ENCODE peak calls at places on chromosomes 16 and 17, in five cellular contexts. Q is GM10248, F is astrocyte, A is RWPE1, O is breast epithelium. P is an unnamed sample.

GRCh38 chr17:79255046-79255445 is 180.4 kb downstream of the ENGASE start:
- DNase-seq in O (no peak), F (no peak), Q (no peak), A (no peak), P (no peak)

GRCh38 chr16:23035240-23035639 is 114.0 kb downstream of the USP31 start:
- DNase-seq in O (no peak), F (no peak), A (no peak), Q (no peak), P (no peak)

GRCh38 chr17:79152636-79153035 is 78.0 kb downstream of the ENGASE start:
- DNase-seq in A (no peak), F (no peak), Q (no peak), O (no peak), P (no peak)

GRCh38 chr17:75628425-75628824 is 4.8 kb upstream of the SMIM5 start:
- DNase-seq in O (no peak), F (no peak), Q (no peak), A (no peak), P (no peak)

GRCh38 chr17:34308376-34308775 is 10.9 kb upstream of the CCL8 start:
- DNase-seq in O (no peak), A (no peak), Q (no peak), F (no peak), P (no peak)

GRCh38 chr17:39627717-39628516 is 1.2 kb downstream of the PPP1R1B start:
- DNase-seq in O (no peak), F (no peak), Q (no peak), A (no peak), P (no peak)

GRCh38 chr16:71937868-71938510 is 42.7 kb downstream of the IST1 start:
- DNase-seq in A (no peak), F (no peak), O (no peak), Q (no peak), P (no peak)

GRCh38 chr16:22317001-22317530 is 19.9 kb downstream of the POLR3E start:
- DNase-seq in O (no peak), Q (no peak), A (no peak), F (no peak), P (no peak)

GRCh38 chr16:89452241-89452640 is 38.1 kb downstream of the ANKRD11 start:
- DNase-seq in O (no peak), A (no peak), Q (no peak), F (no peak), P (no peak)

GRCh38 chr16:63981639-63982038 is 1140.2 kb downstream of the CDH11 start:
- DNase-seq in Q (no peak), A (no peak), F (no peak), O (no peak), P (no peak)

GRCh38 chr16:55102077-55102476 is 171.4 kb downstream of the IRX5 start:
- DNase-seq in Q (no peak), A (no peak), F (no peak), O (no peak), P (no peak)

GRCh38 chr17:40738553-40738952 is 16.6 kb downstream of the KRT25 start:
- DNase-seq in O (no peak), F (no peak), Q (no peak), A (no peak), P (no peak)

GRCh38 chr16:935684-936083 is 35.1 kb downstream of the LMF1 start:
- DNase-seq in A (no peak), F (no peak), Q (no peak), O (no peak), P (no peak)

GRCh38 chr17:65243838-65244237 is 106.7 kb downstream of the RGS9 start:
- DNase-seq in F (peak; percentile 59), Q (no peak), O (no peak), A (peak; percentile 32), P (no peak)

GRCh38 chr16:84950906-84951305 is 60.4 kb downstream of the ZDHHC7 start:
- DNase-seq in O (no peak), F (no peak), A (no peak), Q (no peak), P (no peak)

GRCh38 chr16:3983081-3983520 is 102.6 kb upstream of the CREBBP start:
- DNase-seq in A (peak; percentile 80), Q (peak; percentile 64), F (peak; percentile 43), O (peak; percentile 76), P (peak; percentile 38)

GRCh38 chr16:85448557-85449194 is 164.4 kb upstream of the GSE1 start:
- DNase-seq in F (no peak), O (peak; percentile 78), A (no peak), Q (no peak), P (no peak)

GRCh38 chr17:31533546-31534155 is 142.2 kb downstream of the RAB11FIP4 start:
- DNase-seq in F (peak; percentile 78), Q (no peak), A (peak; percentile 87), O (no peak), P (no peak)

GRCh38 chr17:3827124-3827773 is 18.8 kb downstream of the NCBP3 start:
- DNase-seq in Q (peak; percentile 65), F (peak; percentile 45), O (no peak), A (peak; percentile 42), P (peak; percentile 21)

GRCh38 chr16:4358831-4359561 is 7.9 kb upstream of the PAM16 start:
- DNase-seq in Q (peak; percentile 78), F (no peak), A (peak; percentile 46), O (peak; percentile 70), P (no peak)

GRCh38 chr17:49698005-49698404 is 9.8 kb downstream of the SLC35B1 start:
- DNase-seq in F (no peak), A (no peak), Q (no peak), O (no peak), P (no peak)

GRCh38 chr17:38879878-38880727 is 10.2 kb downstream of the LASP1 start:
- DNase-seq in O (no peak), Q (no peak), A (peak; percentile 96), F (peak; percentile 77), P (peak; percentile 87)

GRCh38 chr16:3145660-3146059 is 10.8 kb downstream of the ZNF213 start:
- DNase-seq in A (no peak), F (no peak), Q (no peak), O (no peak), P (no peak)

GRCh38 chr17:80224683-80225082 is 4.5 kb downstream of the SLC26A11 start:
- DNase-seq in Q (no peak), O (no peak), A (no peak), F (no peak), P (no peak)

GRCh38 chr16:56279132-56279531 is 87.8 kb downstream of the GNAO1 start:
- DNase-seq in F (no peak), Q (no peak), A (no peak), O (peak; percentile 38), P (no peak)

DNA sequence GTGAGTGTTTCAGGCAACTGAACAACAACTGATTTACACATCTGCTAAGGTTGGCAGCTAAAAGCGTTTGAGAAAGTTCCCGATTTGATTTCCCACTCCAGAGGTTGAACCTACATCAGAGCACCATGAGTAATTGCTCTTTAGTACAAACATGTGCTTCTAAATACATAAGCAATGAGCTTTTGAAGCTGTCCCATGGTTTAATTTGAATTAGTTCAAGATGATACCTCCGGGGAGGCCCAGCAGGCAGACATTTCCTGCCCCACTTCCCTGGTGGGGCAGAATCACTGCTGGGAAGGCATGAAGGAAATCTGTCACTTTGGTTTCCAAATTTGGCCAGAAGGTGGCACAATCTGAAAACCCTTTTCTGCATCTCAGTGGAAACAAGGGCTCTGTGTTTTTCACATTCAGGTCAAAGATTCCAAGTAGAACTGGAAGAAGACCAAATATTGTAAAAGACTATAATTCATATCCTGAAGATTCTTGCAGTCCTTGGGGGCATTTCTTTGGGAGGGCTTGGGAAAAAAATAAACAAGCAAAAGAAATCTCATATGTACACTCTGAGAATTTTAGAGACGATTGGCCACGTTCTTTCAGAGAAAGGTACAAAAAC is 176.2 kb upstream of the FAM20A start:
- DNase-seq in F (peak; percentile 18), O (no peak), Q (peak; percentile 34), A (peak; percentile 40), P (no peak)
- TF ChIP-seq CTCF in F (peak; percentile 70), O (peak; percentile 80), Q (peak; percentile 64), A (peak; percentile 84), P (peak; percentile 70)

DNA sequence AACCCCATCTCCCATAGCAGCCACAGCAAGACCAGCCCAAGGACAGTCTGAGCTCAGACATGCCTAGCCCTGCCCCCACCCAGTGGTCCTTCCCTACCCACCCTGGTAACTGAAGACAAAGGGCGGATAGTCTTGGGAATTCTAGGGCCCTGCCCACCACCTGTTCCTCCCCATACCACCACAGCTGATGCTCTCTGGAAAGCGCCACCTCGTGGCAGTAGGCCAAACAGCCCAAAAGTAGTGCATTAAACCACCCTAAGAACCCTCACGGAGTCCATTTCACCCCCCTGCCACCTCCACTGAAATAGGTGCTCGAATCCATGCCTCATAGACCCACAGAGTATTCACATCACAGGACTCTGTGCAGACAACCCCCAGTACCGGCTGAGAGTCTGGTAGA is 1021.4 kb downstream of the CDH8 start:
- DNase-seq in Q (no peak), A (no peak), O (no peak), F (no peak), P (no peak)
- TF ChIP-seq CTCF in Q (no peak), A (no peak), O (no peak), F (no peak), P (no peak)

GRCh38 chr17:82105882-82106696 is 8.1 kb upstream of the FASN start:
- DNase-seq in Q (peak; percentile 92), F (no peak), O (peak; percentile 88), A (peak; percentile 67), P (no peak)

GRCh38 chr17:82106697-82107305 is 8.8 kb upstream of the FASN start:
- DNase-seq in F (no peak), O (no peak), A (no peak), Q (no peak), P (no peak)

GRCh38 chr17:82108999-82109480 is 11.0 kb upstream of the FASN start:
- DNase-seq in O (no peak), F (no peak), A (no peak), Q (no peak), P (no peak)

GRCh38 chr17:82108038-82108998 is 10.3 kb upstream of the FASN start:
- DNase-seq in Q (no peak), A (no peak), O (no peak), F (no peak), P (no peak)

GRCh38 chr17:82107341-82107860 is 9.4 kb upstream of the FASN start:
- DNase-seq in O (no peak), F (no peak), Q (no peak), A (no peak), P (no peak)
- TF ChIP-seq CTCF in O (no peak), F (peak; percentile 5), Q (peak; percentile 37), A (no peak), P (peak; percentile 43)

GRCh38 chr17:9802701-9803100 is 11.3 kb upstream of the DHRS7C start:
- DNase-seq in O (no peak), F (no peak), Q (no peak), A (no peak), P (no peak)

GRCh38 chr17:9798724-9799123 is 7.3 kb upstream of the DHRS7C start:
- DNase-seq in Q (no peak), A (no peak), O (no peak), F (no peak), P (no peak)

GRCh38 chr17:9801505-9801904 is 10.1 kb upstream of the DHRS7C start:
- DNase-seq in F (no peak), Q (no peak), A (no peak), O (no peak), P (no peak)

GRCh38 chr17:9805769-9806168 is 14.4 kb upstream of the DHRS7C start:
- DNase-seq in A (no peak), F (no peak), O (no peak), Q (no peak), P (no peak)

DNA sequence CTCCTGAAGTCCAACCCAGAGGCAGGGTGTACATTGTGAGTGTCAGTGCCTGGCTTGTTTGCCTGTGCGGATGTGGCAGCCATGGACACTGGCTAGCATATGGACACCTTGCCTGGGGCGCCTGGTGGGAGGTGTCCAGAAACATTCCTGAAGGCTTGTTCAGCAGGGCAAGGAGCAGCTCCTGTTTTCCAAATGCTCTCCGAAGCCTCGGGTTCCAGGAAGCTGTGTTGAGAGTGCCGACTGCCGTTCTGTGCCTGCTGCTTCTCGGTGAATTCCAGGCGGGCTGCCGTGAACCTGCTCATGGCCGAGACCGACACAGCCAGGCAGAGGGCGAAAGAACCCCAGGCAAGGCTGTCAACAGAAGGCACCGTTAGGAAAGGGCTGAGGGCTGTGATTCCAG is 10.9 kb upstream of the DHRS7C start:
- DNase-seq in Q (no peak), O (no peak), A (peak; percentile 61), F (no peak), P (no peak)
- TF ChIP-seq CTCF in Q (no peak), O (no peak), A (no peak), F (no peak), P (no peak)